ENCODE peak calls at places on chromosomes 3 and 15, in four cellular contexts. One of them, this sample, is unnamed. For H3K27me3, the result is how much of the 10 kb centered on the place peaks cover.

GRCh38 chr15:74958320-74958907 is 1.8 kb upstream of the RPP25 start:
- DNase-seq in stomach: peak
- DNase-seq in body of pancreas: peak
- DNase-seq in ovary: peak
- DNase-seq in this sample: no peak

GRCh38 chr3:65412591-65412990 is 626.1 kb downstream of the MAGI1 start:
- DNase-seq in stomach: peak
- DNase-seq in body of pancreas: peak
- DNase-seq in ovary: no peak
- DNase-seq in this sample: peak

GRCh38 chr15:45630958-45631691 is 3.7 kb upstream of the SQOR start:
- DNase-seq in stomach: no peak
- DNase-seq in body of pancreas: no peak
- DNase-seq in ovary: no peak
- DNase-seq in this sample: no peak

GRCh38 chr15:63023351-63023945 is 19.1 kb upstream of the TPM1 start:
- DNase-seq in stomach: no peak
- DNase-seq in body of pancreas: no peak
- DNase-seq in ovary: no peak
- DNase-seq in this sample: no peak

GRCh38 chr3:15659254-15659975 is 57.9 kb downstream of the BTD start:
- DNase-seq in stomach: no peak
- DNase-seq in body of pancreas: no peak
- DNase-seq in ovary: no peak
- DNase-seq in this sample: no peak

GRCh38 chr15:72827216-72827615 is 43.7 kb upstream of the ADPGK start:
- DNase-seq in stomach: no peak
- DNase-seq in body of pancreas: no peak
- DNase-seq in ovary: no peak
- DNase-seq in this sample: no peak

GRCh38 chr3:192444791-192445106 is 282.6 kb downstream of the FGF12 start:
- DNase-seq in stomach: no peak
- DNase-seq in body of pancreas: no peak
- DNase-seq in ovary: no peak
- DNase-seq in this sample: no peak

GRCh38 chr3:184155644-184156521 is 706 bp downstream of the DVL3 start:
- DNase-seq in stomach: no peak
- DNase-seq in body of pancreas: peak
- DNase-seq in ovary: no peak
- DNase-seq in this sample: no peak

GRCh38 chr3:2992534-2992933 is 117.6 kb downstream of the IL5RA start:
- DNase-seq in stomach: no peak
- DNase-seq in body of pancreas: no peak
- DNase-seq in ovary: no peak
- DNase-seq in this sample: no peak

DNA sequence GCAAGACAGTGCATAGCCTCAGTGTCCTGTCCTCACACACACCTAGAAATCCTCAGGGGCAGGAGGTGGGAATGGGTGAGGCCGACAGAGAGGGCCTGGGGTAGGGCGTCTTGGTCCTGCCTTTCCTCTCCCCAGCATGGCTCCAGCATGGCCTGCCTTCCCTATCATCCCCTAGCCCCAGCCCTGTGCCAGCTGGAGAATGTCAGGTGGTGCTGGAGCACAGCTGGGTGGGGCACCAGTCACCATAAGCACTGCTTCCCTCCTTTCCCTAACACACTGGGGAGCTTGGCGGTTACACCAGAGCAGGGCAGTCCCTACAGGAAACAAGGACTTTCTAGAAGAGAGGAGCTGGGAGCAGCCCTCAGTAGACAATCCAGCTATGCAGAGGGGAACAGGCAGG is 236.8 kb downstream of the KLF13 start:
- DNase-seq in stomach: no peak
- DNase-seq in body of pancreas: no peak
- DNase-seq in ovary: no peak
- DNase-seq in this sample: no peak
- H3K27ac ChIP-seq in stomach: no peak
- H3K27ac ChIP-seq in body of pancreas: no peak
- H3K27ac ChIP-seq in ovary: no peak
- H3K27ac ChIP-seq in this sample: no peak

GRCh38 chr15:58433597-58434333 is 2.0 kb downstream of the LIPC start:
- DNase-seq in stomach: no peak
- DNase-seq in body of pancreas: no peak
- DNase-seq in ovary: no peak
- DNase-seq in this sample: no peak

GRCh38 chr15:58434334-58434888 is 2.6 kb downstream of the LIPC start:
- DNase-seq in stomach: no peak
- DNase-seq in body of pancreas: no peak
- DNase-seq in ovary: no peak
- DNase-seq in this sample: no peak

GRCh38 chr15:58430224-58430787 is 1.5 kb upstream of the LIPC start:
- DNase-seq in stomach: no peak
- DNase-seq in body of pancreas: no peak
- DNase-seq in ovary: no peak
- DNase-seq in this sample: no peak

GRCh38 chr15:58431221-58432149 is at the start of gene LIPC:
- DNase-seq in stomach: no peak
- DNase-seq in body of pancreas: no peak
- DNase-seq in ovary: no peak
- DNase-seq in this sample: no peak

DNA sequence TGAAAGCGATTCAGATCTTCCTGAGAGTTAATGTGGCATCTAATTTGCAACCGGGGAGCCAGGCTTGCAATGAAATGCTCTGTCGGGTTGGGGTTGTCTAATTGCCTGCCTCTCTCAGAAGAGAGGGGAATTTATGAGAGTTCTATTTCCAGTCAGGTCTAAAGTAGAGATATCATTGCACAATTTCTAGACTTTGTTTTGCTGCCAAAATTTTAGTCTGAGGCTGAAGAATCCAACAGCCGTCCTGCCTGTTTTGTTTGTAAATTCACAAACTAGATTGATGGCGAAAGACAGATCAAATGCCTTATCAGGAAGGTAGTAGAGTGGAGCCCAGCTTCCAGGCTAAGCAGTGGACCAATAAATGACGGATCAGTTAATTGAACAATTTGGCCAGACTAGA is 630 bp downstream of the LIPC start:
- DNase-seq in stomach: no peak
- DNase-seq in body of pancreas: no peak
- DNase-seq in ovary: no peak
- DNase-seq in this sample: no peak
- TF ChIP-seq POLR2A in stomach: no peak
- TF ChIP-seq POLR2A in body of pancreas: no peak
- TF ChIP-seq POLR2A in ovary: no peak
- TF ChIP-seq POLR2A in this sample: no peak

GRCh38 chr3:43997788-43998373 is 243.8 kb upstream of the TOPAZ1 start:
- DNase-seq in stomach: no peak
- DNase-seq in body of pancreas: no peak
- DNase-seq in ovary: no peak
- DNase-seq in this sample: no peak
- H3K27me3 ChIP-seq in stomach: half or more
- H3K27me3 ChIP-seq in body of pancreas: under half
- H3K27me3 ChIP-seq in ovary: under half
- H3K27me3 ChIP-seq in this sample: half or more

GRCh38 chr3:12561397-12561796 is 4.5 kb downstream of the MKRN2 start:
- DNase-seq in stomach: no peak
- DNase-seq in body of pancreas: no peak
- DNase-seq in ovary: no peak
- DNase-seq in this sample: no peak
- H3K27ac ChIP-seq in stomach: no peak
- H3K27ac ChIP-seq in body of pancreas: peak
- H3K27ac ChIP-seq in ovary: no peak
- H3K27ac ChIP-seq in this sample: no peak

DNA sequence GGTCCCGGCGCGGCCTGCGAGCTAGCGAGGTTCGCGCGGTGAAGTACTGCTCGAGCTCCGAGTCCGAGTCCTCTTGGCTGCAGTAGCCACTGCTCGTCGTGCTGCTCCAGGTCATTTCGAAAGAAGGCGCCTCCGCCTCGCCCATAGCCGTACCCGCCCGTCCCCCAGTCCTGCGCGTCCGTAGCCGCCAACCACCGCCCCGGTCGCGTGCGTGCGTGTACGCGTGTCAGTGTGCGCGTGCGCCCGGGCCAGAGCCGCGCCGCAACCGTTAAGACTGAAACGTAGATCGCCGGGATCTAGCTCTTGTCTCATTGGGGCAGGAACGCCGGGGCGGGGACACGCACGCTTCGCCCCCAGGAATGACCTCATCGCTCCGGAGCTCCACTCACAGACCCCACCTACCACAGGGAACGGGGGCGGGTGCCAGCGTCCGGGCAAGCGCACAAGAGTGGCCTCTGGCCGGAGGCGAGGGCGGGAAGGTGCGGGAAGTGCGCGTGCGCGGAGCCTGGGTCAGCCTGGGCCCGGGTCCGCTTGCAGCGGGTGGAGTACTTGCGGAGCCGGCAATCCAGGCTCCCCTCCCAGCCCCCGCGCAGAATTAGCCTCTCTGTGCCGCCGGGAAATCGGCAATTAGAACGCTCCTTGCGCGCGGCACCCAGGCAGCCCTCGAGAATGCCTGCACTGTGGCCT is 3.3 kb downstream of the RASSF1 start:
- DNase-seq in stomach: peak
- DNase-seq in body of pancreas: peak
- DNase-seq in ovary: peak
- DNase-seq in this sample: peak
- TF ChIP-seq POLR2A in stomach: no peak
- TF ChIP-seq POLR2A in body of pancreas: peak
- TF ChIP-seq POLR2A in ovary: peak
- TF ChIP-seq POLR2A in this sample: peak

GRCh38 chr3:69871868-69872267 is 127.7 kb upstream of the SAMMSON start:
- DNase-seq in stomach: no peak
- DNase-seq in body of pancreas: no peak
- DNase-seq in ovary: no peak
- DNase-seq in this sample: no peak
- H3K27me3 ChIP-seq in stomach: under half
- H3K27me3 ChIP-seq in body of pancreas: under half
- H3K27me3 ChIP-seq in ovary: under half
- H3K27me3 ChIP-seq in this sample: under half

DNA sequence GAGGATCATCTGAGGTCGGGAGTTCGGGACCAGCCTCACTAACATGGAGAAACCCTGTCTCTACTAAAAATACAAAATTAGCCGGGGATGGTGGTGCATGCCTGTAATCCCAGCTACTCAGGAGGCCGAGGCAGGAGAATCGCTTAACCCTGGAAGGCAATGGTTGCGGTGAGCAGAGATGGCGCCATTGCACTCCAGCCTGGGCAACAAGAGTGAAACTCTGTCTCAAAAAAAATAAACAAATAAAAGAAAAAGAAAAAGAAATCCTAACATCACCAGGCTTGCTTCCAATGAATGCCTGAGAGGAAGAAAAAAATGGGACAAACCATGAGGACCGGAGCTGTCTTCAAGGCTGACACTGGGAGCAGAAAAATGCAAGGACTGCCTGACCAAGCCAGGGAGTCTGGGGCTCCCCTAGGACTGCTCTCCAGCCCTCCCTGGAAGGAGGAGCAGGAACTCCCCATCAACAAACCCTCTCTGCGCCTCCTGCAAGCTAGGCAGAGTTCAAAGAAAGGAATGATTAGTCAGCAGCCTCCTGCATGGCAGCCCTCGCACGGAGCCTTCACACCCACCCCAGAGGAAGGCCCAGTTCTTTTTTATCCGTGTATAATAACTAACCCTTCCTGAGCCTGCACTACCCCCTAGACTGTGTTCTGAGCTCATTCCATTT is 55.4 kb downstream of the NUP210 start:
- DNase-seq in stomach: no peak
- DNase-seq in body of pancreas: no peak
- DNase-seq in ovary: no peak
- DNase-seq in this sample: no peak
- H3K27ac ChIP-seq in stomach: no peak
- H3K27ac ChIP-seq in body of pancreas: no peak
- H3K27ac ChIP-seq in ovary: no peak
- H3K27ac ChIP-seq in this sample: no peak

DNA sequence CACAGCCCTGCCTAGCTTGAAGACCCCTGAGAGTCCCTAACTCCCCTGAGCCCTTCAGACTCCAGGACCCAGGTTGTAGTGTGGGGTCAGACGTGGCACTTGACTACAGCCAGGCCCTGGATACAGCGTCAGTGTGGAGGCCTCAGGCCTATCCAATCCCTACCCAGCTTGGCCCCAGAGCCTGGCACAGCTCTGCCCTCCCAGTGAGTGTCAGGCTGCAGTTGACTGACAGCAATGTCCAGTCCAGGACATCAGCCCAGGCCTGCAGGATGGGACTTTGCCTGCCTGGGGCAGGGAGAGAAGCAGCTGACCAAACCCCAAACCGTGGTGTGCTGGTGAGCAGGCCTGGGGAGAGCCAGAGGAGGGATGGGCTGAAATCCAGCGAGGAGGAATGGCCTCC is 27.3 kb downstream of the KLF13 start:
- DNase-seq in stomach: no peak
- DNase-seq in body of pancreas: peak
- DNase-seq in ovary: no peak
- DNase-seq in this sample: no peak
- TF ChIP-seq POLR2A in stomach: no peak
- TF ChIP-seq POLR2A in body of pancreas: no peak
- TF ChIP-seq POLR2A in ovary: no peak
- TF ChIP-seq POLR2A in this sample: no peak

This sample was measured in tibial nerve.